ENCODE peak calls at places on chromosome 20, in nine cellular contexts. Q is HepG2, W is astrocyte, Y is fibroblast of lung, E is mesendoderm, T is HCT116, X is neural progenitor cell, Z is neuronal stem cell, U is IMR-90. I is an unnamed sample. For H3K36me3, the result is how much of the 10 kb centered on the place peaks cover.

GRCh38 chr20:58991720-58992119 is 10.7 kb downstream of the NELFCD start:
- DNase-seq in Z (no peak), W (no peak), U (peak), Y (no peak), E (no peak), T (no peak), Q (peak), X (no peak), I (no peak)

GRCh38 chr20:38167851-38168760 is 3.0 kb upstream of the TGM2 start:
- DNase-seq in W (peak), T (no peak), U (peak), E (peak), X (peak), Q (peak), Y (peak), Z (no peak), I (peak)

GRCh38 chr20:57930328-57930727 is 220.5 kb upstream of the PMEPA1 start:
- DNase-seq in Z (no peak), U (no peak), W (no peak), Q (no peak), X (peak), T (no peak), E (no peak), Y (no peak), I (no peak)

GRCh38 chr20:6164421-6165341 is 41.9 kb upstream of the FERMT1 start:
- DNase-seq in U (no peak), X (no peak), W (peak), E (peak), T (peak), Q (no peak), Z (no peak), Y (no peak), I (no peak)

GRCh38 chr20:725491-725890 is 42.8 kb downstream of the SLC52A3 start:
- DNase-seq in W (no peak), Y (no peak), Z (no peak), U (no peak), T (no peak), X (no peak), Q (no peak), E (no peak), I (no peak)

GRCh38 chr20:51910202-51911050 is 108.1 kb upstream of the SALL4 start:
- DNase-seq in W (peak), Y (no peak), E (peak), X (peak), U (peak), T (no peak), Q (no peak), Z (peak), I (peak)

GRCh38 chr20:19849341-19850189 is 91.5 kb downstream of the RIN2 start:
- DNase-seq in W (peak), Q (no peak), X (no peak), Y (peak), E (no peak), U (no peak), T (no peak), Z (no peak), I (no peak)

GRCh38 chr20:21681219-21681931 is 24.1 kb upstream of the PAX1 start:
- DNase-seq in Z (no peak), Y (no peak), X (no peak), T (no peak), U (no peak), Q (no peak), E (no peak), W (no peak), I (peak)

GRCh38 chr20:61281286-61281795 is 29.3 kb downstream of the CDH4 start:
- DNase-seq in X (no peak), Y (no peak), Z (no peak), W (no peak), T (no peak), U (no peak), E (no peak), Q (no peak), I (no peak)

GRCh38 chr20:18657575-18657974 is 69.7 kb downstream of the DTD1 start:
- DNase-seq in E (no peak), Y (peak), Q (no peak), W (peak), U (peak), Z (no peak), T (no peak), X (no peak), I (peak)

GRCh38 chr20:59428441-59429205 is 128.2 kb downstream of the EDN3 start:
- DNase-seq in U (no peak), Q (peak), Z (no peak), X (no peak), Y (no peak), T (peak), E (peak), W (no peak), I (no peak)

GRCh38 chr20:41234546-41234945 is 83.0 kb downstream of the ZHX3 start:
- DNase-seq in Y (no peak), Z (no peak), T (no peak), X (peak), W (no peak), U (no peak), Q (no peak), E (no peak), I (no peak)

GRCh38 chr20:46394872-46395470 is 11.4 kb downstream of the ELMO2 start:
- DNase-seq in Q (no peak), E (no peak), X (no peak), T (no peak), W (no peak), U (no peak), Y (no peak), Z (no peak), I (no peak)

GRCh38 chr20:37336369-37337207 is 9.4 kb upstream of the SRC start:
- DNase-seq in Y (no peak), U (peak), W (no peak), Z (no peak), T (no peak), E (no peak), X (peak), Q (no peak), I (no peak)

GRCh38 chr20:20679306-20679705 is 33.1 kb downstream of the RALGAPA2 start:
- DNase-seq in Z (no peak), Y (no peak), X (no peak), E (no peak), U (no peak), W (no peak), Q (no peak), T (no peak), I (no peak)

GRCh38 chr20:64146936-64147451 is 17.3 kb upstream of the MYT1 start:
- DNase-seq in Y (no peak), W (no peak), U (no peak), Z (no peak), T (no peak), E (no peak), Q (no peak), X (no peak), I (no peak)

GRCh38 chr20:60358101-60358500 is 399.9 kb downstream of the CDH26 start:
- DNase-seq in W (no peak), Q (no peak), Y (no peak), T (no peak), X (no peak), Z (no peak), U (no peak), E (no peak), I (no peak)

GRCh38 chr20:45358282-45359068 is 4.5 kb upstream of the SYS1 start:
- DNase-seq in T (no peak), Y (peak), Q (peak), W (peak), X (no peak), Z (no peak), U (peak), E (no peak), I (peak)

GRCh38 chr20:16846011-16846410 is 97.9 kb downstream of the OTOR start:
- DNase-seq in U (peak), T (no peak), Y (no peak), W (peak), Z (no peak), E (no peak), Q (no peak), X (no peak), I (peak)

GRCh38 chr20:41572010-41572572 is 46.1 kb downstream of the CHD6 start:
- DNase-seq in T (no peak), U (no peak), W (no peak), Q (no peak), E (no peak), Y (no peak), X (no peak), Z (no peak), I (no peak)

GRCh38 chr20:36128463-36129176 is 25.9 kb upstream of the EPB41L1 start:
- DNase-seq in X (no peak), T (no peak), Q (no peak), E (peak), Z (no peak), Y (peak), U (peak), W (peak), I (peak)

GRCh38 chr20:61044499-61044898 is 207.6 kb upstream of the CDH4 start:
- DNase-seq in E (peak), W (no peak), X (peak), T (no peak), Z (no peak), Q (no peak), Y (no peak), U (no peak), I (no peak)

GRCh38 chr20:46293084-46293483 is 15.2 kb downstream of the CDH22 start:
- DNase-seq in T (no peak), W (peak), E (peak), Y (peak), Q (peak), X (peak), U (peak), Z (peak), I (peak)

GRCh38 chr20:8073024-8073832 is 53.7 kb upstream of the TMX4 start:
- DNase-seq in E (peak), Q (peak), Y (peak), W (peak), T (no peak), U (peak), X (no peak), Z (no peak), I (peak)

GRCh38 chr20:37316116-37316774 is 26.8 kb downstream of the MANBAL start:
- DNase-seq in U (no peak), Z (no peak), Q (no peak), W (no peak), X (peak), Y (no peak), E (peak), T (no peak), I (no peak)

GRCh38 chr20:45347936-45348809 is at the start of gene SDC4:
- DNase-seq in T (no peak), W (peak), Q (no peak), U (peak), E (peak), Z (no peak), Y (peak), X (peak), I (peak)

GRCh38 chr20:63829943-63830820 is 882 bp downstream of the ZBTB46 start:
- DNase-seq in E (peak), Q (no peak), T (no peak), Z (no peak), X (peak), Y (peak), U (peak), W (no peak), I (peak)

GRCh38 chr20:55893031-55893430 is 112.3 kb downstream of the CBLN4 start:
- DNase-seq in W (no peak), T (no peak), Y (no peak), U (no peak), X (no peak), Q (no peak), E (no peak), Z (no peak), I (no peak)

GRCh38 chr20:45459606-45460005 is 9.9 kb upstream of the WFDC2 start:
- DNase-seq in Z (no peak), W (no peak), E (no peak), T (no peak), U (peak), Y (no peak), X (no peak), Q (no peak), I (peak)

GRCh38 chr20:51934301-51935002 is 132.1 kb upstream of the SALL4 start:
- DNase-seq in X (no peak), Y (no peak), T (no peak), E (peak), W (no peak), Z (no peak), U (no peak), Q (no peak), I (no peak)

GRCh38 chr20:44931911-44932310 is 22.1 kb downstream of the PABPC1L start:
- DNase-seq in Y (no peak), W (no peak), U (no peak), E (no peak), Z (no peak), X (no peak), Q (no peak), T (no peak), I (no peak)

GRCh38 chr20:38873050-38873581 is 53.1 kb upstream of the FAM83D start:
- DNase-seq in Z (no peak), T (no peak), Y (no peak), Q (no peak), W (no peak), X (no peak), U (no peak), E (no peak), I (no peak)

GRCh38 chr20:20130399-20130798 is 78.1 kb downstream of the CFAP61 start:
- DNase-seq in U (no peak), Q (peak), Z (no peak), W (no peak), T (peak), X (peak), Y (peak), E (peak), I (no peak)

GRCh38 chr20:63822276-63822696 is 8.8 kb downstream of the ZBTB46 start:
- DNase-seq in T (no peak), E (no peak), Y (no peak), Z (no peak), X (no peak), W (no peak), U (no peak), Q (no peak), I (no peak)

GRCh38 chr20:15682690-15683089 is 890.6 kb downstream of the KIF16B start:
- DNase-seq in Q (no peak), W (no peak), T (no peak), X (no peak), Z (no peak), E (no peak), U (no peak), Y (no peak), I (peak)

GRCh38 chr20:9329356-9330092 is 184.9 kb upstream of the LAMP5 start:
- DNase-seq in X (no peak), T (no peak), E (peak), Q (no peak), Y (no peak), W (no peak), U (no peak), Z (no peak), I (no peak)

GRCh38 chr20:47136782-47137181 is 219.7 kb downstream of the ZMYND8 start:
- DNase-seq in E (no peak), T (no peak), Q (no peak), Z (no peak), X (no peak), U (no peak), W (no peak), Y (no peak), I (no peak)

GRCh38 chr20:50230871-50231270 is 40.2 kb downstream of the CEBPB start:
- DNase-seq in E (no peak), Q (no peak), Y (no peak), W (no peak), U (no peak), Z (no peak), X (no peak), T (no peak), I (no peak)
- H3K9ac ChIP-seq in E (no peak), Q (no peak), Y (no peak), W (no peak), U (no peak), Z (no peak), X (no peak), T (no peak), I (no peak)

DNA sequence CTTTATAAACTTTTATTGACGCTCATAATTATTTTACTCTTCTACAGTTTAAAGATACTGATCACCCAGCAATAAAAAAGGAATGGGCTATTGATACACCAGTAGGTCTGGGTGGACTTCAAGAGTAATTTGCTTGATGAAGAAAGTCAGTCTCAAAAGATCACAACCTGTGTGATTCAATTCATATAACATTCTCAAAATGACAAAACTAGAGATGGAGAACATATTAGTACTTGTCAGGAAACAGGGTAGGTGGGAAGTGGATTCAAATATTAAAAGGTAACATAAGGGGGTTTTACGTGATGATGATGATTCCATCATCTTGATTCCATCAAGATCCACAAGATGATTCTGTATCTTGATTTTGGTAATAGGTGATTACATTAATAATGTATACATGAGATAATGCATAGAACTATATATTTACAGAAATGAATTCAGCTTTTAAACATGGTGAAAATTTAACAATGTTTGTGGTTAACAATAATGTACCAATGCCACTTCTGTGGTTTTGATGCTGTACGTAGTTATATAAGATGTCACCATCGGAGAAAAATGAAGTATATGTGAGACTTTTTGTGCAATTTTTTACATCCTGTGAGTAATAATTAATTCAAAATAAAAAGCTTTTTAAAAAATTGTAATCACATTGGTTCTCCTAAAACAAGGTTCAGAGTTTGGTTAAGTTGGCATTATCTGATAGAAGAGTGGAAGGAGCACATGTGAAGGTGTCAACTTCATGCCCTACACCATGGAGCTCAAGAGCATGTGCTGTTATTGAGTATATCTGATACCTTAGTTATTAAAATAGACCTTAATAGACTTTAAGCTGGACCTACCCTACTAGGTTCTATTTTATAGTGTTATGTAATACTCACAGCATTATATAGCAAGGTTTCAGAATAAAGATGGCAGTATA is 66.3 kb upstream of the DYNLRB1 start:
- DNase-seq in W (no peak), U (no peak), X (no peak), Z (no peak), Y (no peak), Q (no peak), T (no peak), E (no peak), I (no peak)
- H3K36me3 ChIP-seq in W (under half), U (under half), X (under half), Z (under half), Y (under half), Q (under half), T (under half), E (under half), I (half or more)

GRCh38 chr20:48671141-48671540 is 156.7 kb downstream of the PREX1 start:
- DNase-seq in Z (no peak), Q (no peak), X (no peak), U (no peak), E (no peak), Y (no peak), W (no peak), T (no peak), I (no peak)
- H3K4me3 ChIP-seq in Z (no peak), Q (no peak), X (no peak), U (no peak), E (no peak), Y (no peak), W (no peak), T (no peak), I (no peak)

DNA sequence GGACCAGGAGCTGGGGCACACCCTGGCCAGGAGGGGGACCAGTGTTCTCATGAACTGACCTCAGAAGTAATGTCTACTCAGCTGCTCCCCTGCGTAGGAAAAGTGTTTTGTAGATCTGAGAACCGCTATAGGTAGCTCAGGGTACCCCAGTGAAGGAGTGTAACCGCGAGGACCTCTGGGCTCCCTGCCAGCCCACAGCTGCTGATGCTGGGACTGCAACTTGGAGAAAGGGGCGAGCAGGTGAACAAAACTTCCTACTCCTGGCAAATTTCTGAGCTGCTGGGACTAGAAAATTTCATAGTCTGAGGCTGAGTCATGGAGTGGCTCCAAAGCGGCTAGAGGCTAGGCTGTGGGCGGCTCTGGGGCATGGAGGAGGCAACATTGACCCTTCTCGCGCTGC is 51.9 kb downstream of the PYGB start:
- DNase-seq in U (peak), E (peak), Z (no peak), Q (no peak), Y (no peak), T (no peak), W (peak), X (no peak), I (peak)
- H3K9ac ChIP-seq in U (no peak), E (no peak), Z (no peak), Q (no peak), Y (no peak), T (no peak), W (no peak), X (no peak), I (no peak)

DNA sequence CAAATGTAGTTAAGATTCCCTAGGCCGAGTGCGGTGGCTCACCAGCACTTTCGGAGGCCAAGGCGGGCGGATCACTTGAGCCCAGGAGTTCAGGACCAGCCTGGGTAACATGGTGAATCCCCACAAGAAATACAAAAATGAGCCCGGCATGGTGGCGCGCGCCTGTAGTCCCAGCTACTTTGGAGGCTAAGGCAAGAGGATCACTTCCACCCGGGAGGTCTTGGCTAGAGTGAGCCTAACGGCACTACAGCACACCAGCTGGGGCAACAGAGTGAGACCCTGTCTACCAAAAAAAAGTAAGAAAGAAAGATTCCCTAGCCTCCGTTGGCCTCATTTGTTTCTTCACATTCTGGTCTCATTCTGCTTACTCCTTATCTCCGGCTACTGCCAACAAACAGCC is 1.2 kb downstream of the ESF1 start:
- DNase-seq in X (no peak), Y (no peak), Q (no peak), W (no peak), Z (no peak), U (no peak), T (no peak), E (no peak), I (no peak)
- H3K36me3 ChIP-seq in X (under half), Y (under half), Q (under half), W (under half), Z (under half), U (under half), T (under half), E (under half), I (under half)

GRCh38 chr20:31841928-31842327 is 3.5 kb downstream of the FOXS1 start:
- DNase-seq in T (no peak), Y (peak), U (peak), Z (no peak), X (no peak), W (peak), Q (peak), E (no peak), I (peak)
- H3K4me3 ChIP-seq in T (no peak), Y (no peak), U (no peak), Z (no peak), X (no peak), W (peak), Q (no peak), E (no peak), I (no peak)

DNA sequence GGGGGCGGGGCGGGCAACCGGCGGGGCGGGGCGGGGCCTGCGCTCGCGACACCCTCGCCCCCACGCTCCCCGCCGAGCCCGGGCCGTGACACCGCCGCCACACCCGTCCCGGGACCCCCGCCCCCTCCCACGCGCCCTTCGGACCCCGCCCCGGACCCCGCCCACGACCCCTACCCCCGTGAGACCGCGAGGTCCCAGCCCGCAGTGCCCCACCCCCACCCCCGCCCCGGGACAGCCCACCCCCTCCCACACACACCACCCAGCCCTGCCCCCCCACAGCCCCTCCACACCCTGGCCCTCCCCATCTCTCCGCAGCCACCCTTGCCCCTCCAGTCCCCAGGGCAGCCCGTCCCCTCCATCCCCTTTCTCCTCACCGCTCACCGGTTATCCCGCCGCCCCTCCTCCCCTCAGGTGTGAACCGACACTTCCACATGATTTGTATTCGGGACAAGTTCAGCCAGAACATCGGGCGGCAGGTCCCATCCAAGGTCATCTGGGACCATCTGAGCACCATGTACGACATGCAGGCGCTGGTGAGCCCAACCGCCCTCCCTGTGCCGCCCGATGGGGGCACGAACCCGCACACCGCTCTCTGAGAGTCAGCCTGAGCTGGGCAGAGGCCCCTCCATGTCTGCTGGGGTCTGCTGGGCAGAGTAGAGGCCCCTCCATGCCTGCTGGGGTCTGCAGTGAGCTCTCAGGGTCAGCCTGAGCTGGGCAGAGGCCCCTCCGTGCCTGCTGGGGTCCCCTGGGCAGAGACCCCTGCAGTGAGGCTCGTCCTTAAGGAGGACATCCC is 622 bp downstream of the MRGBP start:
- DNase-seq in X (no peak), Z (no peak), Q (no peak), U (no peak), E (no peak), T (no peak), W (no peak), Y (no peak), I (peak)
- H3K9ac ChIP-seq in X (no peak), Z (peak), Q (peak), U (peak), E (peak), T (peak), W (peak), Y (peak), I (peak)

I was measured in adipocyte.